ENCODE peak calls at places on chromosome 1, in five cellular contexts. One of them, this sample, is unnamed.

GRCh38 chr1:190491404-190491803 is 13.7 kb upstream of the BRINP3 start:
- DNase-seq in M059J: no peak
- DNase-seq in GM20000: no peak
- DNase-seq in NCI-H460: no peak
- DNase-seq in amygdala: no peak
- DNase-seq in this sample: no peak

GRCh38 chr1:213415686-213416380 is 364.8 kb downstream of the RPS6KC1 start:
- DNase-seq in M059J: no peak
- DNase-seq in NCI-H460: no peak
- DNase-seq in GM20000: no peak
- DNase-seq in amygdala: no peak
- DNase-seq in this sample: no peak

GRCh38 chr1:70910013-70910412 is 137.6 kb downstream of the PTGER3 start:
- DNase-seq in amygdala: no peak
- DNase-seq in GM20000: no peak
- DNase-seq in NCI-H460: no peak
- DNase-seq in M059J: no peak
- DNase-seq in this sample: no peak

GRCh38 chr1:29960906-29961675 is 724.8 kb downstream of the PTPRU start:
- DNase-seq in M059J: no peak
- DNase-seq in GM20000: no peak
- DNase-seq in NCI-H460: no peak
- DNase-seq in amygdala: no peak
- DNase-seq in this sample: no peak

GRCh38 chr1:10338047-10338446 is 60.8 kb upstream of the PGD start:
- DNase-seq in amygdala: peak
- DNase-seq in NCI-H460: peak
- DNase-seq in M059J: peak
- DNase-seq in GM20000: peak
- DNase-seq in this sample: peak

GRCh38 chr1:154608522-154609294 is 722 bp upstream of the ADAR start:
- DNase-seq in NCI-H460: no peak
- DNase-seq in GM20000: peak
- DNase-seq in M059J: peak
- DNase-seq in amygdala: peak
- DNase-seq in this sample: peak

GRCh38 chr1:179930867-179931266 is 23.7 kb upstream of the CEP350 start:
- DNase-seq in GM20000: no peak
- DNase-seq in amygdala: no peak
- DNase-seq in NCI-H460: no peak
- DNase-seq in M059J: peak
- DNase-seq in this sample: no peak

GRCh38 chr1:70745199-70745598 is 302.4 kb downstream of the PTGER3 start:
- DNase-seq in NCI-H460: peak
- DNase-seq in GM20000: no peak
- DNase-seq in amygdala: no peak
- DNase-seq in M059J: no peak
- DNase-seq in this sample: no peak

GRCh38 chr1:232891656-232892317 is 58.6 kb upstream of the NTPCR start:
- DNase-seq in GM20000: no peak
- DNase-seq in M059J: no peak
- DNase-seq in amygdala: no peak
- DNase-seq in NCI-H460: no peak
- DNase-seq in this sample: no peak

GRCh38 chr1:33047839-33048305 is 11.2 kb upstream of the AK2 start:
- DNase-seq in NCI-H460: no peak
- DNase-seq in M059J: no peak
- DNase-seq in GM20000: no peak
- DNase-seq in amygdala: no peak
- DNase-seq in this sample: no peak

GRCh38 chr1:222829868-222830267 is 15.0 kb downstream of the DISP1 start:
- DNase-seq in NCI-H460: no peak
- DNase-seq in amygdala: no peak
- DNase-seq in M059J: peak
- DNase-seq in GM20000: no peak
- DNase-seq in this sample: peak

GRCh38 chr1:182601926-182602325 is 2.3 kb downstream of the RGS16 start:
- DNase-seq in NCI-H460: no peak
- DNase-seq in GM20000: no peak
- DNase-seq in M059J: no peak
- DNase-seq in amygdala: no peak
- DNase-seq in this sample: no peak

GRCh38 chr1:55321947-55322346 is 106.8 kb upstream of the USP24 start:
- DNase-seq in amygdala: no peak
- DNase-seq in GM20000: no peak
- DNase-seq in NCI-H460: no peak
- DNase-seq in M059J: peak
- DNase-seq in this sample: no peak

GRCh38 chr1:62337785-62338631 is 18.8 kb upstream of the KANK4 start:
- DNase-seq in NCI-H460: no peak
- DNase-seq in M059J: no peak
- DNase-seq in amygdala: no peak
- DNase-seq in GM20000: no peak
- DNase-seq in this sample: no peak

GRCh38 chr1:143497374-143497747 is 474.4 kb downstream of the FAM72C start:
- DNase-seq in GM20000: no peak
- DNase-seq in amygdala: no peak
- DNase-seq in NCI-H460: no peak
- DNase-seq in M059J: no peak
- DNase-seq in this sample: no peak

GRCh38 chr1:158259117-158259516 is 4.9 kb downstream of the CD1A start:
- DNase-seq in NCI-H460: no peak
- DNase-seq in amygdala: no peak
- DNase-seq in M059J: no peak
- DNase-seq in GM20000: no peak
- DNase-seq in this sample: no peak

GRCh38 chr1:11052839-11053757 is 6.1 kb upstream of the MASP2 start:
- DNase-seq in NCI-H460: no peak
- DNase-seq in GM20000: no peak
- DNase-seq in M059J: no peak
- DNase-seq in amygdala: no peak
- DNase-seq in this sample: no peak

GRCh38 chr1:6157528-6158174 is 22.5 kb downstream of the CHD5 start:
- DNase-seq in amygdala: peak
- DNase-seq in GM20000: no peak
- DNase-seq in NCI-H460: peak
- DNase-seq in M059J: peak
- DNase-seq in this sample: peak

GRCh38 chr1:119924948-119925898 is 28.9 kb upstream of the ADAM30 start:
- DNase-seq in amygdala: no peak
- DNase-seq in NCI-H460: no peak
- DNase-seq in M059J: no peak
- DNase-seq in GM20000: no peak
- DNase-seq in this sample: no peak

GRCh38 chr1:111204923-111205723 is 4.7 kb upstream of the DENND2D start:
- DNase-seq in NCI-H460: no peak
- DNase-seq in GM20000: no peak
- DNase-seq in M059J: peak
- DNase-seq in amygdala: no peak
- DNase-seq in this sample: no peak

This sample was measured in astrocyte of the cerebellum.